ENCODE peak calls at places on chromosomes 12 and 14, in six cellular contexts. D is stomach, K is neural progenitor cell, W is GM12864, F is fibroblast of the aortic adventitia, A is lower lobe of right lung. Z is an unnamed sample.

GRCh38 chr12:21169878-21170472 is 39.0 kb downstream of the SLCO1B1 start:
- DNase-seq in W (peak), K (peak), A (no peak), F (peak), D (peak), Z (peak)

GRCh38 chr12:119631930-119632678 is 35.8 kb upstream of the PRKAB1 start:
- DNase-seq in W (no peak), F (peak), K (no peak), A (no peak), D (no peak), Z (no peak)

GRCh38 chr12:68624933-68625332 is 14.2 kb downstream of the RAP1B start:
- DNase-seq in F (no peak), K (no peak), A (no peak), D (no peak), W (no peak), Z (no peak)

GRCh38 chr14:106174206-106174605 is 647.8 kb downstream of the TMEM121 start:
- DNase-seq in A (no peak), K (no peak), D (peak), W (no peak), F (no peak), Z (no peak)

GRCh38 chr12:127987199-127987901 is 279.6 kb upstream of the TMEM132C start:
- DNase-seq in W (no peak), D (no peak), K (no peak), A (no peak), F (peak), Z (peak)

GRCh38 chr12:124608451-124608870 is 41.0 kb upstream of the NCOR2 start:
- DNase-seq in A (no peak), D (no peak), K (no peak), F (no peak), W (no peak), Z (no peak)

GRCh38 chr14:101977311-101978071 is 13.1 kb downstream of the DYNC1H1 start:
- DNase-seq in K (no peak), W (no peak), D (no peak), A (no peak), F (peak), Z (no peak)

GRCh38 chr14:23294734-23295561 is 7.7 kb downstream of the PPP1R3E start:
- DNase-seq in D (peak), W (no peak), K (peak), A (peak), F (peak), Z (peak)

GRCh38 chr12:13024151-13024946 is 19.8 kb upstream of the FAM234B start:
- DNase-seq in A (no peak), K (peak), D (peak), F (peak), W (no peak), Z (peak)

GRCh38 chr12:47651368-47652254 is 54.2 kb downstream of the RPAP3 start:
- DNase-seq in F (peak), K (peak), D (peak), A (peak), W (peak), Z (peak)

GRCh38 chr12:25689996-25690501 is 137.0 kb upstream of the LMNTD1 start:
- DNase-seq in D (peak), F (peak), W (no peak), K (no peak), A (peak), Z (peak)

GRCh38 chr14:22084393-22085281 is 411.0 kb upstream of the OR4E1 start:
- DNase-seq in W (no peak), K (peak), A (no peak), F (peak), D (no peak), Z (peak)

GRCh38 chr12:30988887-30989286 is 62.3 kb downstream of the TSPAN11 start:
- DNase-seq in F (no peak), K (no peak), D (peak), A (no peak), W (no peak), Z (no peak)

GRCh38 chr14:68785817-68786490 is 6.9 kb downstream of the ZFP36L1 start:
- DNase-seq in K (no peak), F (peak), A (no peak), D (peak), W (no peak), Z (peak)

GRCh38 chr14:104887623-104888488 is 22.8 kb downstream of the CEP170B start:
- DNase-seq in A (no peak), W (no peak), D (no peak), F (no peak), K (no peak), Z (no peak)

GRCh38 chr12:82124711-82125110 is 233.5 kb downstream of the CCDC59 start:
- DNase-seq in K (no peak), F (peak), W (no peak), A (no peak), D (no peak), Z (peak)

GRCh38 chr12:113130457-113131135 is 5.0 kb downstream of the RASAL1 start:
- DNase-seq in D (no peak), F (no peak), W (no peak), K (peak), A (peak), Z (no peak)

GRCh38 chr12:23221066-23221465 is 596.1 kb downstream of the ETNK1 start:
- DNase-seq in F (no peak), K (peak), D (no peak), W (no peak), A (no peak), Z (no peak)

GRCh38 chr14:100981808-100982207 is 78.3 kb upstream of the RTL1 start:
- DNase-seq in D (no peak), K (no peak), A (no peak), W (no peak), F (no peak), Z (no peak)

GRCh38 chr14:85601246-85601645 is 71.3 kb downstream of the FLRT2 start:
- DNase-seq in K (no peak), D (no peak), W (no peak), F (no peak), A (no peak), Z (no peak)

GRCh38 chr14:54105898-54106297 is 149.3 kb upstream of the BMP4 start:
- DNase-seq in D (peak), K (no peak), F (no peak), W (no peak), A (no peak), Z (no peak)

GRCh38 chr14:69226736-69227135 is 33.2 kb upstream of the GALNT16 start:
- DNase-seq in F (no peak), K (no peak), A (no peak), D (no peak), W (no peak), Z (peak)

GRCh38 chr12:1491983-1492697 is 102.2 kb downstream of the FBXL14 start:
- DNase-seq in D (no peak), A (no peak), K (no peak), F (no peak), W (no peak), Z (no peak)

GRCh38 chr14:103273145-103273846 is 60.7 kb upstream of the EIF5 start:
- DNase-seq in K (no peak), D (peak), A (no peak), W (no peak), F (no peak), Z (no peak)

GRCh38 chr12:27521066-27521465 is 2.9 kb upstream of the PPFIBP1 start:
- DNase-seq in A (no peak), D (no peak), W (no peak), K (no peak), F (peak), Z (peak)

DNA sequence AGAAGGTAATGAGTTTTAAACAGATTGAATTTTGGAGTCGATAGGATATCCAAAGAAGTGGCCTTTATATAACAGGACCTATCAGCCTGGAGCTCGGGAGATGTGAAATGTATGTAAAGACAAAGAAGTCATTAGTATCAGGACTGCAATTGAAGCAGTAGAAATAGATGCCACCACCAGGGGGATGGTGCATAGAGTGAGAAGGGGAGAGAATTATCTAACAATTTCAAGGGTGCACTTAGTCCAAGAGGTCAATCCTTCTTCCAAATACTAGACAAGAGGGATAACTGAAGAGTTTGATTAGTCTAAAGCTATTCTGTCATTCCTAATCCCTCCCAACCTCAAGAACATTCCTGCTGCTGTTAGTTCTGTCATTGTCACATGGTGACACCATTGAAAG is 127.8 kb downstream of the CFAP54 start:
- DNase-seq in D (no peak), A (no peak), W (no peak), K (no peak), F (no peak), Z (no peak)
- TF ChIP-seq CTCF in D (no peak), A (no peak), W (peak), K (peak), F (no peak), Z (no peak)

DNA sequence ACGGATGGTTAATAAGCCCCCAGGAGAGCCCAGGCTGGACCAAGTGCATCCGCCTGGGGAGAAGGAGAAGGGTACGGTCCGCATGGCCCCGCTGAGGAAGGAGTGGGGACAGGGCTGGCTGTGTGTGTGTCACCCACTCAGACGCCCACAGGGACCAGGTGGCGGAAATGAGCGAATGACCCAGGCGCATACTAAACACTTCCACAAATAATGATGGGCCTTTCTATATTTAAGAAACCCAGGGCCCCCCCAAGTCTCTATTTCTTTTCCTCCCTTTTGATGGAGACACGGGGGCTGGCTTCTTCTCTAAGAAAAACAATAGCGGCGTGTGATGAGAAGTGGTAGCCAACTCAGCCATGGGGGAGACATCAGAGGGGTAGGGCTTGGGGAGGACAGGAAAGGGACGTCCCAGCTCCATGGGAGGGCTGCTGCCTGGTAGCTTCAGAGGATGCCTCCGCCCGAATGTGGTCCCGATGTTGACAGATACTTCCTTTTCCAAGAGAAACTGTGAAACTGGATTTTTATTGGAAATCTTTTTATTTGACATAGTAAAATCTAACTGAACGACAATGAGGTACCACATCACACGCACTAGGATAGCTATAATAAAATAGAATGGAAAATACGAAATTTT is 6.3 kb upstream of the MAP1LC3B2 start:
- DNase-seq in W (no peak), D (no peak), F (no peak), A (no peak), K (no peak), Z (no peak)
- H3K4me3 ChIP-seq in W (no peak), D (no peak), F (no peak), A (no peak), K (no peak), Z (no peak)

GRCh38 chr12:123282111-123282510 is 10.5 kb upstream of the CDK2AP1 start:
- DNase-seq in K (no peak), D (no peak), W (no peak), A (no peak), F (no peak), Z (no peak)

GRCh38 chr12:123286997-123287396 is 15.3 kb upstream of the CDK2AP1 start:
- DNase-seq in F (no peak), D (no peak), A (no peak), W (no peak), K (no peak), Z (no peak)

GRCh38 chr12:123288751-123289346 is 17.2 kb upstream of the CDK2AP1 start:
- DNase-seq in W (no peak), F (no peak), A (no peak), D (no peak), K (no peak), Z (no peak)

GRCh38 chr12:123289911-123290310 is 18.3 kb upstream of the CDK2AP1 start:
- DNase-seq in A (no peak), K (no peak), F (no peak), D (no peak), W (no peak), Z (no peak)

DNA sequence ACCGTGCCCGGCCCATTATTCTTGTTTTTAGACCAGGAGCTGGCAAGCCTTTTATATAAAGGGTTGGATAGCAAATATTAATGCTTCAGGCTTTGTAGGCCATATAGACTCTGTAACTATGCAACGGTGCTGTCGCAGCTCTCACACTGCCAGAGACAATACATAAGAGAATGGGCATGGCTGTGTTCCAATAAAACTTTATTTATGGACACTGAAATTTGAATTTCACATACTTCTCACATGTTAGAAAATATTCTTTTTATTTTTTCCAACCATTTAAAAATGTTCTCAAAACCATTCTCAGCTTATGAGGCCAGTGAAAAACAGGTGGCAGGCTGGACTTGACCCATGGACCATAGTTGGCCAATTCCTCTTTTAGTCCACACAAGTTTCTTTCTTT is 13.0 kb upstream of the CDK2AP1 start:
- DNase-seq in A (no peak), F (no peak), D (no peak), K (no peak), W (no peak), Z (no peak)
- TF ChIP-seq CTCF in A (no peak), F (no peak), D (no peak), K (no peak), W (no peak), Z (no peak)

GRCh38 chr14:52312872-52313492 is 1.1 kb upstream of the PTGER2 start:
- DNase-seq in K (no peak), F (peak), D (no peak), W (no peak), A (no peak), Z (peak)
- H3K4me3 ChIP-seq in K (no peak), F (peak), D (peak), W (no peak), A (peak), Z (peak)

DNA sequence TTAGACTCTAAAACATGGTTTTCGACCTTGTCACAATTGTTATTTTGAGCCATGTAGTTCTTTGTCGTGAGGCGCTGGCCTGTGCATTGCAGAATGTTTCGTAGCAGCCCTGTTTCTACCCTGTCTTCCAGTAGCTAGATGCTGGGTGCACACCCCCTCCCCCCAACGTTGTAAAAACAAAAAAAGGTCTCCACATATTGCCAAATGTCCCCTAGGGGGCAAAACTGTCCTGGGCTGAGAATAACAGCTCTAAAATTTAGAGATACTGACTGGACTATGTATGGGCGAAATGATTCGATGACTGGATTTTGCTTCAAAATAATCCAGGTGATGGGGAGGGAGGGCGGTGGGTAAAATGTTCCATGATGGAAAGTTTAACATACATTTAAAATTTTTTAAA is 126.1 kb upstream of the FUT8 start:
- DNase-seq in W (no peak), A (no peak), D (peak), K (no peak), F (no peak), Z (peak)
- TF ChIP-seq CTCF in W (peak), A (no peak), D (no peak), K (peak), F (peak), Z (peak)

GRCh38 chr14:60171690-60172089 is 6.5 kb upstream of the DHRS7 start:
- DNase-seq in D (no peak), W (no peak), K (no peak), A (no peak), F (no peak), Z (no peak)

GRCh38 chr14:60169722-60170121 is 4.5 kb upstream of the DHRS7 start:
- DNase-seq in D (no peak), A (no peak), W (no peak), F (no peak), K (no peak), Z (no peak)

GRCh38 chr14:60168841-60169240 is 3.6 kb upstream of the DHRS7 start:
- DNase-seq in W (no peak), D (no peak), F (no peak), K (no peak), A (no peak), Z (no peak)

GRCh38 chr14:60174352-60175254 is 9.4 kb upstream of the DHRS7 start:
- DNase-seq in K (no peak), A (no peak), F (no peak), W (no peak), D (no peak), Z (no peak)

DNA sequence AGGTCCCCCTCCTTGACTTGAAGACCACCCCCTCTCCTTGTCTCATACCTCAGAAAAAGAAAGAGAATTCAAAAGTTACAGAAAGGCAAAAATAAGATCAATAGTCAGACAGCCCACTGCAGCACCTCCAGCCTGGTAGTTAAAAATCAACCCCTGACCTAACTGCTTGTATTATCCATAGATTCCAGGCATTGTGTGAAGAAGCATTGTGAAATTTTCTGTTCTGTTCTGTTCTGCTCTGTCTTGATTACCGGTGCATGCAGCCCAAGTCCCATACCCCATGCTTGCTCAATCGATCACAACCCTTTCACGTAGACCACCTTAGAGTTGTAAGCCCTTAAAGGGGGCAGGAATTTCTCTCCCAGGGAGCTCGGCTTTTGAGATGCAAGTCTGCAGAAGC is 5.8 kb upstream of the DHRS7 start:
- DNase-seq in K (no peak), A (no peak), D (no peak), W (no peak), F (no peak), Z (no peak)
- H3K4me3 ChIP-seq in K (no peak), A (no peak), D (no peak), W (no peak), F (no peak), Z (no peak)

GRCh38 chr12:115983226-115983798 is 294.2 kb downstream of the MED13L start:
- DNase-seq in K (peak), A (no peak), D (no peak), F (no peak), W (no peak), Z (no peak)
- TF ChIP-seq CTCF in K (peak), A (peak), D (no peak), F (peak), W (no peak), Z (peak)

DNA sequence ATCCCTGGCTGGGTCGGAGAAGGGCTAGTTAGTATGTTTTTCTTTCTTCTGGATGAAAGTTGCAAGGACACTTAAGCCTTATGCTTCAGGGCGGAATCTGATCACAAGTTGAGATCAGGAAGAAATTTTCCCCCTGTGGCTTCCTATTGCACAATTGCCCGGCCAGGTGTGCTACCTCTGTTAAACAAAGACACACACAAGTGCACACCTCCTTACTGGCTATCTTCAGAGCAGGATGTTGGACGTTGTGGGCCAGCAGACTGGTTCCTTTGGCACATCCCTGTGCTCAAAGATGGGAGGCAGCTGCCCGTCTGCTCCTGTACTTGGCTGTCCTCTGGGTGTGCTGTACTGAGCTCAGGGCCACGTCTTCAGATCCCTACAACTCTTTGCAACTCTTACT is 19.1 kb downstream of the ETV6 start:
- DNase-seq in F (no peak), A (no peak), K (no peak), W (no peak), D (no peak), Z (no peak)
- H3K4me3 ChIP-seq in F (no peak), A (no peak), K (no peak), W (no peak), D (no peak), Z (no peak)

Z was measured in AG10803.